ENCODE peak calls at places on chromosomes 2 and 18, in eight cellular contexts. D is breast epithelium, V is brain microvascular endothelial cell, R is esophagus squamous epithelium, Q is heart right ventricle, K is H9, N is spleen, F is neural progenitor cell. W is an unnamed sample.

GRCh38 chr2:113896791-113897190 is 6.9 kb downstream of the ACTR3 start:
- DNase-seq in D (no peak), V (no peak), R (no peak), Q (no peak), K (no peak), N (no peak), F (no peak), W (no peak)

GRCh38 chr2:7375901-7376300 is 458.7 kb downstream of the RNF144A start:
- DNase-seq in D (no peak), V (no peak), R (no peak), Q (no peak), K (no peak), N (no peak), F (no peak), W (no peak)

GRCh38 chr2:68369340-68369734 is 4.3 kb downstream of the PLEK start:
- DNase-seq in D (no peak), V (no peak), R (no peak), Q (no peak), K (no peak), N (no peak), F (no peak), W (no peak)

GRCh38 chr2:67259581-67260347 is 137.4 kb upstream of the ETAA1 start:
- DNase-seq in D (no peak), V (peak), R (no peak), Q (peak), K (no peak), N (no peak), F (no peak), W (peak)

GRCh38 chr2:233350708-233351107 is 3.6 kb upstream of the DGKD start:
- DNase-seq in D (no peak), V (peak), R (no peak), Q (no peak), K (no peak), N (no peak), F (no peak), W (peak)

GRCh38 chr2:172484253-172484652 is 56.9 kb downstream of the ITGA6 start:
- DNase-seq in D (no peak), V (no peak), R (no peak), Q (no peak), K (no peak), N (no peak), F (no peak), W (no peak)

GRCh38 chr2:10529611-10530010 is 81.5 kb upstream of the ODC1 start:
- DNase-seq in D (peak), V (no peak), R (no peak), Q (no peak), K (no peak), N (peak), F (no peak), W (no peak)

GRCh38 chr2:211351998-211352397 is 795.6 kb downstream of the CPS1 start:
- DNase-seq in D (no peak), V (peak), R (no peak), Q (peak), K (no peak), N (no peak), F (no peak), W (peak)

GRCh38 chr2:240538031-240538780 is 19.6 kb downstream of the ANKMY1 start:
- DNase-seq in D (peak), V (no peak), R (no peak), Q (no peak), K (no peak), N (peak), F (no peak), W (no peak)

GRCh38 chr2:138373993-138374408 is 127.6 kb upstream of the SPOPL start:
- DNase-seq in D (no peak), V (peak), R (no peak), Q (no peak), K (no peak), N (no peak), F (peak), W (peak)

GRCh38 chr2:3535794-3536681 is 16.7 kb upstream of the ADI1 start:
- DNase-seq in D (no peak), V (peak), R (peak), Q (peak), K (no peak), N (peak), F (no peak), W (peak)

GRCh38 chr18:35076126-35076525 is 34.9 kb downstream of the MAPRE2 start:
- DNase-seq in D (no peak), V (no peak), R (no peak), Q (no peak), K (no peak), N (no peak), F (no peak), W (no peak)

GRCh38 chr2:46977899-46978298 is 62.3 kb upstream of the MCFD2 start:
- DNase-seq in D (no peak), V (no peak), R (no peak), Q (no peak), K (no peak), N (no peak), F (no peak), W (no peak)

GRCh38 chr2:147639891-147640290 is 204.9 kb upstream of the ACVR2A start:
- DNase-seq in D (no peak), V (no peak), R (no peak), Q (no peak), K (no peak), N (no peak), F (no peak), W (no peak)

GRCh38 chr2:6031165-6031867 is 339.1 kb downstream of the SOX11 start:
- DNase-seq in D (no peak), V (no peak), R (no peak), Q (no peak), K (no peak), N (no peak), F (no peak), W (no peak)

GRCh38 chr2:236302555-236302954 is 38.3 kb upstream of the ASB18 start:
- DNase-seq in D (no peak), V (no peak), R (no peak), Q (no peak), K (no peak), N (no peak), F (no peak), W (no peak)

GRCh38 chr18:21272016-21272582 is 30.1 kb downstream of the GREB1L start:
- DNase-seq in D (no peak), V (no peak), R (no peak), Q (no peak), K (no peak), N (no peak), F (no peak), W (no peak)

GRCh38 chr2:145028055-145028630 is 508.2 kb upstream of the ZEB2 start:
- DNase-seq in D (no peak), V (no peak), R (no peak), Q (no peak), K (no peak), N (no peak), F (no peak), W (no peak)

GRCh38 chr2:20035961-20036666 is 15.3 kb downstream of the LAPTM4A start:
- DNase-seq in D (no peak), V (no peak), R (no peak), Q (no peak), K (no peak), N (no peak), F (no peak), W (no peak)

GRCh38 chr2:20033341-20033740 is 18.1 kb downstream of the LAPTM4A start:
- DNase-seq in D (no peak), V (no peak), R (no peak), Q (no peak), K (no peak), N (no peak), F (no peak), W (no peak)

GRCh38 chr2:20037660-20038059 is 13.8 kb downstream of the LAPTM4A start:
- DNase-seq in D (no peak), V (no peak), R (no peak), Q (no peak), K (no peak), N (no peak), F (no peak), W (no peak)

GRCh38 chr2:20034218-20034617 is 17.2 kb downstream of the LAPTM4A start:
- DNase-seq in D (no peak), V (no peak), R (no peak), Q (no peak), K (no peak), N (no peak), F (no peak), W (no peak)

DNA sequence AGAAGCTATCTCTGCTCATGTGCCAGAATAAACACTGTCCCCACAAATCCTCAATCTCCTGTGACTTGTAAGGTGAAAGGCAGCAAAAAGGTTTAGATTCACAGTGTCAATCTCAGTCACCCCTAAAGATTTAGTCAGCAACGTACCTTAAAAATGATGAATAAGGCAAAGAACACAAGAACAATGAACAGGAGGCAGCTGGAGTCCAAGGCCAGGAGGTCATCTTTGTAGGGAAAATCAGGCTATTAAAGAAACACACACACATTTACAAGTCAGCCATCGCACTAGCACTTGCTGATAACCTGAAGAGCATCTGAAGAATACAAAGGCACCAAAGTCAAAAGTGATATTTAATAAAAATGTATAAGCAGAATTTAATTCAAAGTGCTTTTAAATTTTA is 16.6 kb downstream of the LAPTM4A start:
- DNase-seq in D (no peak), V (no peak), R (no peak), Q (no peak), K (no peak), N (no peak), F (no peak), W (no peak)
- H3K27ac ChIP-seq in D (no peak), V (no peak), R (no peak), Q (peak), K (no peak), N (no peak), F (no peak), W (no peak)

GRCh38 chr2:40497251-40497859 is 45.5 kb upstream of the SLC8A1 start:
- DNase-seq in D (no peak), V (no peak), R (no peak), Q (no peak), K (no peak), N (no peak), F (no peak), W (no peak)
- TF ChIP-seq CTCF in D (no peak), V (no peak), R (no peak), Q (no peak), K (no peak), N (no peak), F (no peak), W (no peak)

DNA sequence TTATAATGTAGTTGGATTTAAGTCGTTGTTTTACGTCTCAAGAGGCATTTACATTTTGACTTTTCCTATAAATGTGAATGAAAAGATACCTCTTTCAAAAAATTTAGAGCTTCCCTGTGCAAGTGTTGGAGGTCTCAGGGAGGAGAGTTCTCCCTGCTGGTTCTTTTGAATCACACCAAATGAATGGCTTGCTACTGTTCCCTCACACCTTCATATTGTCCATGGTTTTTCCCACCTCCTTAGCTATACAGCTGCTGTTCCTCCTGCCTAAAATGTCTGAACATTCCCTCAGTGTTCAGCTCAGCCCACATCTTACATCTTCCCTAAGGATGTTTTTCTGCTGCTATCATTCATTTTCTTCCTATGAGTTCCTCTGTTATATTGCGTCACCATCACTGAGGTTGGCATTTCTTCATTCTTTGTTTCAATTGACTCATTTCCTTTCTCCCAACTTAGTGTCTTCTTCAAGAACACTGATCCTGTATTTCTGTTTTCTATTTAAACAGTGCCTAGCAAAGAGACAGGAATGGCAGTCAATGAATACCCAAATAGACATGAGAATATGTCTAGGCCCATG is 46.0 kb downstream of the COX7A2L start:
- DNase-seq in D (no peak), V (peak), R (no peak), Q (no peak), K (no peak), N (no peak), F (no peak), W (peak)
- H3K27ac ChIP-seq in D (no peak), V (peak), R (no peak), Q (no peak), K (no peak), N (no peak), F (no peak), W (no peak)

GRCh38 chr2:13195270-13195669 is 478.5 kb downstream of the TRIB2 start:
- DNase-seq in D (no peak), V (no peak), R (no peak), Q (no peak), K (no peak), N (no peak), F (no peak), W (no peak)

GRCh38 chr2:13193075-13193474 is 476.3 kb downstream of the TRIB2 start:
- DNase-seq in D (no peak), V (peak), R (no peak), Q (no peak), K (no peak), N (no peak), F (no peak), W (no peak)

GRCh38 chr2:13193900-13194299 is 477.2 kb downstream of the TRIB2 start:
- DNase-seq in D (no peak), V (peak), R (no peak), Q (no peak), K (no peak), N (no peak), F (peak), W (peak)
- TF ChIP-seq CTCF in D (no peak), V (peak), R (peak), Q (no peak), K (peak), N (no peak), F (peak), W (peak)

GRCh38 chr2:241632478-241633325 is 4.3 kb downstream of the THAP4 start:
- DNase-seq in D (no peak), V (no peak), R (no peak), Q (no peak), K (no peak), N (no peak), F (no peak), W (no peak)

GRCh38 chr2:241633561-241633960 is 3.4 kb downstream of the THAP4 start:
- DNase-seq in D (no peak), V (no peak), R (no peak), Q (no peak), K (no peak), N (no peak), F (no peak), W (no peak)

GRCh38 chr2:241627675-241628074 is 9.3 kb downstream of the THAP4 start:
- DNase-seq in D (no peak), V (no peak), R (no peak), Q (no peak), K (no peak), N (no peak), F (no peak), W (no peak)

GRCh38 chr2:241635756-241636155 is 1.2 kb downstream of the THAP4 start:
- DNase-seq in D (no peak), V (no peak), R (no peak), Q (no peak), K (no peak), N (no peak), F (no peak), W (no peak)

DNA sequence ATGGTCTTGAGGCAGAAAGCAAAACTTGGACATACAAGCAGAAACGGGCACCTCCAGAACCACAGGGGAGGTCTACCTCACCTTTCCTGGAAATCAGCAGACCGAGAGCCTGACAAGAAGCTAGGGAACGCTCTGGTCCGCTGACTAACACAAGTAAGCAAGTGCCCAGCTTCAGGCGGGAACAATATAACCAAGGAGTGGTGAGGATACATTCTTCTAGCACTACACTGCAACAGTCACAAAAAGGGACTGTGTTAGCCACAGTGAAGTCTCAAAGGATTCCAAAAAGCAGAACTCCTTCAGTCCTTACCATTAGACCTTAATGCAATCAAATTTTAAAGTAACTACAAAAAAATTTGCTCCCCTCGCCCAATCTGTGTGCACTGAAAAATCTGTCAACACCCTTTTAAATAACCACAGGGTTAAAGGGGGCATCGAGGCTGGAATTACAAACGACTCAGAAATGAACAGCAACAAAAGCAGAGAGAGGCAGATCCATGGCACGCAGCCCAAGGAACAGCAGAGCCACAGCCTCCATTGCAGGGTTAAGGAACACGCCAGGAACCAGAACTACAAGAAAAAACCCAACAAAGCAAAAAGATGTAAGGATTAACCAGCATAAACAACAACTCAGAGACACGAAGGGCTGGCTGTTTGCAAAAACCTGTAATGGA is 7.1 kb downstream of the THAP4 start:
- DNase-seq in D (no peak), V (no peak), R (no peak), Q (no peak), K (no peak), N (no peak), F (no peak), W (no peak)
- H3K27ac ChIP-seq in D (no peak), V (no peak), R (peak), Q (no peak), K (no peak), N (no peak), F (no peak), W (no peak)

DNA sequence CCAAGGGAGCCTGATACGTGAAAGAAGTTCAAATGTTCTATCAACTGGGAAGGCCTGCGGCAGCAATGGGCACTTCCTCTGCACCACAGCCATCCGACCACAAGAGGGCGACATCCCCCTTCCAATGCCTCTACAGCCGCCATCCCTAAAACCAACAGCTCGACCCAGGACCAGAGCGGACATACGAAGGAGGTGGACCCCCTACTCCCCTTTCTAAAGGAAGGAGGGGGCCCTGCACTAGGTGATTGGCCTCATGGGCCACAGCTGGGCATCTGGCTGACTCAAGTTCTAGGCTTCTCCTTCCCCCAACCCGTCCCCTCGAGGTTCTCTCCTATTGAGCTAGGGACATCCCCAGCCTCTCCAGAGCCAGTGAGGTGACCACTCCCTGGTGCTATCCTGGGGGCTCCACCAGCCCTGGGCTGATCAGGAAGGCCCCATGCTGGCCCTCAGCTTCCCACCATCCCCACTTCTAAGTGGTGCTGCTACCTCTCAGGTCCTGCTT is 217.2 kb downstream of the TNS1 start:
- DNase-seq in D (peak), V (peak), R (no peak), Q (peak), K (peak), N (peak), F (peak), W (peak)
- TF ChIP-seq CTCF in D (peak), V (peak), R (peak), Q (peak), K (peak), N (peak), F (peak), W (peak)

GRCh38 chr2:190579945-190580866 is 45.7 kb upstream of the NEMP2 start:
- DNase-seq in D (no peak), V (no peak), R (no peak), Q (no peak), K (no peak), N (no peak), F (no peak), W (no peak)
- H3K27ac ChIP-seq in D (no peak), V (no peak), R (peak), Q (peak), K (no peak), N (no peak), F (no peak), W (no peak)

W was measured in RWPE1.